ENCODE peak calls at places on chromosomes 11 and 22, in six cellular contexts. H is Peyer's patch, G is transverse colon, A is tibial nerve, J is body of pancreas, Q is GM12891. O is an unnamed sample.

GRCh38 chr22:42662114-42663021 is 13.2 kb upstream of the CYB5R3 start:
- DNase-seq in H (peak; percentile 94), G (peak; percentile 87), A (peak; percentile 83), J (peak; percentile 86), Q (peak; percentile 70), O (peak; percentile 69)

GRCh38 chr22:36224245-36224644 is 15.1 kb downstream of the APOL2 start:
- DNase-seq in H (no peak), G (no peak), A (no peak), J (no peak), Q (no peak), O (no peak)

GRCh38 chr11:1151366-1152315 is 6.1 kb upstream of the MUC5AC start:
- DNase-seq in H (peak; percentile 38), G (peak; percentile 6), A (no peak), J (no peak), Q (no peak), O (no peak)

GRCh38 chr22:16824718-16825687 is at the start of gene XKR3:
- DNase-seq in H (no peak), G (no peak), A (no peak), J (no peak), Q (no peak), O (no peak)

GRCh38 chr11:2090172-2091111 is 48.7 kb downstream of the IGF2 start:
- DNase-seq in H (peak; percentile 29), G (no peak), A (no peak), J (no peak), Q (no peak), O (no peak)

GRCh38 chr11:133547808-133548494 is 15.7 kb upstream of the OPCML start:
- DNase-seq in H (no peak), G (no peak), A (no peak), J (no peak), Q (no peak), O (no peak)

GRCh38 chr22:41935015-41935908 is 8.7 kb upstream of the TNFRSF13C start:
- DNase-seq in H (no peak), G (no peak), A (no peak), J (no peak), Q (no peak), O (no peak)

GRCh38 chr11:128772814-128773213 is 78.9 kb downstream of the FLI1 start:
- DNase-seq in H (peak; percentile 87), G (peak; percentile 65), A (no peak), J (peak; percentile 65), Q (no peak), O (no peak)

GRCh38 chr11:106917973-106918372 is 100.3 kb downstream of the GUCY1A2 start:
- DNase-seq in H (no peak), G (no peak), A (no peak), J (peak; percentile 9), Q (no peak), O (no peak)

GRCh38 chr11:106914409-106914808 is 103.9 kb downstream of the GUCY1A2 start:
- DNase-seq in H (no peak), G (no peak), A (no peak), J (no peak), Q (no peak), O (no peak)
- TF ChIP-seq POLR2A in H (no peak), G (no peak), A (no peak), J (no peak), Q (no peak), O (no peak)

GRCh38 chr22:50010676-50011446 is 1.7 kb downstream of the IL17REL start:
- DNase-seq in H (peak; percentile 40), G (peak; percentile 9), A (no peak), J (peak; percentile 5), Q (peak; percentile 69), O (no peak)
- TF ChIP-seq POLR2A in H (no peak), G (no peak), A (no peak), J (no peak), Q (no peak), O (no peak)

GRCh38 chr11:65617990-65618751 is 2.6 kb downstream of the PCNX3 start:
- DNase-seq in H (no peak), G (no peak), A (no peak), J (no peak), Q (no peak), O (no peak)
- TF ChIP-seq POLR2A in H (no peak), G (no peak), A (no peak), J (no peak), Q (no peak), O (no peak)

GRCh38 chr11:93054881-93055280 is 85.4 kb downstream of the MTNR1B start:
- DNase-seq in H (no peak), G (no peak), A (no peak), J (no peak), Q (no peak), O (no peak)
- TF ChIP-seq POLR2A in H (no peak), G (no peak), A (no peak), J (no peak), Q (no peak), O (no peak)

GRCh38 chr11:114158886-114159285 is 99.4 kb downstream of the ZBTB16 start:
- DNase-seq in H (no peak), G (no peak), A (peak; percentile 21), J (peak; percentile 61), Q (no peak), O (peak; percentile 33)

GRCh38 chr11:114160884-114161283 is 101.4 kb downstream of the ZBTB16 start:
- DNase-seq in H (no peak), G (no peak), A (no peak), J (no peak), Q (no peak), O (no peak)

GRCh38 chr11:114161486-114162250 is 102.2 kb downstream of the ZBTB16 start:
- DNase-seq in H (no peak), G (no peak), A (no peak), J (no peak), Q (no peak), O (peak; percentile 22)

GRCh38 chr11:114159320-114159719 is 99.8 kb downstream of the ZBTB16 start:
- DNase-seq in H (no peak), G (no peak), A (peak; percentile 13), J (peak; percentile 19), Q (no peak), O (peak; percentile 37)

GRCh38 chr11:114159802-114160588 is 100.5 kb downstream of the ZBTB16 start:
- DNase-seq in H (peak; percentile 100), G (peak; percentile 99), A (peak; percentile 100), J (peak; percentile 100), Q (no peak), O (peak; percentile 97)
- TF ChIP-seq POLR2A in H (peak; percentile 89), G (peak; percentile 71), A (peak; percentile 73), J (peak; percentile 73), Q (no peak), O (peak; percentile 65)

GRCh38 chr11:86740628-86741488 is 59.5 kb upstream of the PRSS23 start:
- DNase-seq in H (peak; percentile 51), G (peak; percentile 32), A (peak; percentile 14), J (peak; percentile 44), Q (no peak), O (peak; percentile 18)
- TF ChIP-seq POLR2A in H (no peak), G (no peak), A (no peak), J (no peak), Q (no peak), O (no peak)

O was measured in erythroblast.